ENCODE peak calls at places on chromosomes 11 and 22, in ten cellular contexts. One of them, this sample, is unnamed.

GRCh38 chr11:72939031-72939430 is 124.8 kb downstream of the ATG16L2 start:
- DNase-seq in SK-N-SH: no peak
- DNase-seq in hepatocyte: no peak
- DNase-seq in NT2/D1: no peak
- DNase-seq in AG10803: no peak
- DNase-seq in ovary: no peak
- DNase-seq in adrenal gland: no peak
- DNase-seq in endothelial cell of umbilical vein: peak
- DNase-seq in CD4-positive, CD25-positive, alpha-beta regulatory T cell: no peak
- DNase-seq in fibroblast of lung: no peak
- DNase-seq in this sample: no peak

GRCh38 chr22:28000361-28000760 is 81.3 kb upstream of the PITPNB start:
- DNase-seq in SK-N-SH: no peak
- DNase-seq in hepatocyte: no peak
- DNase-seq in NT2/D1: no peak
- DNase-seq in AG10803: no peak
- DNase-seq in ovary: no peak
- DNase-seq in adrenal gland: no peak
- DNase-seq in endothelial cell of umbilical vein: no peak
- DNase-seq in CD4-positive, CD25-positive, alpha-beta regulatory T cell: no peak
- DNase-seq in fibroblast of lung: no peak
- DNase-seq in this sample: no peak

GRCh38 chr11:17703951-17704350 is 15.4 kb upstream of the MYOD1 start:
- DNase-seq in SK-N-SH: no peak
- DNase-seq in hepatocyte: no peak
- DNase-seq in NT2/D1: no peak
- DNase-seq in AG10803: peak
- DNase-seq in ovary: no peak
- DNase-seq in adrenal gland: no peak
- DNase-seq in endothelial cell of umbilical vein: peak
- DNase-seq in CD4-positive, CD25-positive, alpha-beta regulatory T cell: peak
- DNase-seq in fibroblast of lung: no peak
- DNase-seq in this sample: no peak

GRCh38 chr22:32206774-32207758 is 2.2 kb upstream of the RFPL2 start:
- DNase-seq in SK-N-SH: peak
- DNase-seq in hepatocyte: peak
- DNase-seq in NT2/D1: no peak
- DNase-seq in AG10803: peak
- DNase-seq in ovary: no peak
- DNase-seq in adrenal gland: no peak
- DNase-seq in endothelial cell of umbilical vein: no peak
- DNase-seq in CD4-positive, CD25-positive, alpha-beta regulatory T cell: peak
- DNase-seq in fibroblast of lung: no peak
- DNase-seq in this sample: no peak

GRCh38 chr11:42234381-42235035 is 775.1 kb upstream of the LRRC4C start:
- DNase-seq in SK-N-SH: no peak
- DNase-seq in hepatocyte: no peak
- DNase-seq in NT2/D1: no peak
- DNase-seq in AG10803: peak
- DNase-seq in ovary: no peak
- DNase-seq in adrenal gland: no peak
- DNase-seq in endothelial cell of umbilical vein: no peak
- DNase-seq in CD4-positive, CD25-positive, alpha-beta regulatory T cell: no peak
- DNase-seq in fibroblast of lung: no peak
- DNase-seq in this sample: no peak

GRCh38 chr11:126581871-126582270 is 226.4 kb downstream of the ST3GAL4 start:
- DNase-seq in SK-N-SH: no peak
- DNase-seq in hepatocyte: no peak
- DNase-seq in NT2/D1: no peak
- DNase-seq in AG10803: no peak
- DNase-seq in ovary: no peak
- DNase-seq in adrenal gland: no peak
- DNase-seq in endothelial cell of umbilical vein: no peak
- DNase-seq in CD4-positive, CD25-positive, alpha-beta regulatory T cell: no peak
- DNase-seq in fibroblast of lung: no peak
- DNase-seq in this sample: no peak

GRCh38 chr22:19955241-19956128 is 13.9 kb upstream of the TXNRD2 start:
- DNase-seq in SK-N-SH: peak
- DNase-seq in hepatocyte: no peak
- DNase-seq in NT2/D1: no peak
- DNase-seq in AG10803: no peak
- DNase-seq in ovary: no peak
- DNase-seq in adrenal gland: peak
- DNase-seq in endothelial cell of umbilical vein: no peak
- DNase-seq in CD4-positive, CD25-positive, alpha-beta regulatory T cell: peak
- DNase-seq in fibroblast of lung: no peak
- DNase-seq in this sample: no peak

GRCh38 chr11:290621-291231 is 1.8 kb downstream of the PGGHG start:
- DNase-seq in SK-N-SH: no peak
- DNase-seq in hepatocyte: no peak
- DNase-seq in NT2/D1: no peak
- DNase-seq in AG10803: no peak
- DNase-seq in ovary: no peak
- DNase-seq in adrenal gland: no peak
- DNase-seq in endothelial cell of umbilical vein: no peak
- DNase-seq in CD4-positive, CD25-positive, alpha-beta regulatory T cell: no peak
- DNase-seq in fibroblast of lung: no peak
- DNase-seq in this sample: no peak

GRCh38 chr11:22669368-22669767 is 3.0 kb downstream of the GAS2 start:
- DNase-seq in SK-N-SH: no peak
- DNase-seq in hepatocyte: no peak
- DNase-seq in NT2/D1: no peak
- DNase-seq in AG10803: no peak
- DNase-seq in ovary: no peak
- DNase-seq in adrenal gland: no peak
- DNase-seq in endothelial cell of umbilical vein: no peak
- DNase-seq in CD4-positive, CD25-positive, alpha-beta regulatory T cell: no peak
- DNase-seq in fibroblast of lung: no peak
- DNase-seq in this sample: no peak

GRCh38 chr11:22670803-22671202 is 4.4 kb downstream of the GAS2 start:
- DNase-seq in SK-N-SH: no peak
- DNase-seq in hepatocyte: peak
- DNase-seq in NT2/D1: no peak
- DNase-seq in AG10803: no peak
- DNase-seq in ovary: no peak
- DNase-seq in adrenal gland: no peak
- DNase-seq in endothelial cell of umbilical vein: peak
- DNase-seq in CD4-positive, CD25-positive, alpha-beta regulatory T cell: peak
- DNase-seq in fibroblast of lung: peak
- DNase-seq in this sample: no peak

GRCh38 chr11:22666700-22667439 is 459 bp downstream of the GAS2 start:
- DNase-seq in SK-N-SH: peak
- DNase-seq in hepatocyte: peak
- DNase-seq in NT2/D1: no peak
- DNase-seq in AG10803: no peak
- DNase-seq in ovary: peak
- DNase-seq in adrenal gland: peak
- DNase-seq in endothelial cell of umbilical vein: peak
- DNase-seq in CD4-positive, CD25-positive, alpha-beta regulatory T cell: peak
- DNase-seq in fibroblast of lung: peak
- DNase-seq in this sample: no peak

GRCh38 chr11:22668005-22668796 is 1.8 kb downstream of the GAS2 start:
- DNase-seq in SK-N-SH: no peak
- DNase-seq in hepatocyte: no peak
- DNase-seq in NT2/D1: no peak
- DNase-seq in AG10803: no peak
- DNase-seq in ovary: no peak
- DNase-seq in adrenal gland: no peak
- DNase-seq in endothelial cell of umbilical vein: no peak
- DNase-seq in CD4-positive, CD25-positive, alpha-beta regulatory T cell: no peak
- DNase-seq in fibroblast of lung: no peak
- DNase-seq in this sample: no peak

DNA sequence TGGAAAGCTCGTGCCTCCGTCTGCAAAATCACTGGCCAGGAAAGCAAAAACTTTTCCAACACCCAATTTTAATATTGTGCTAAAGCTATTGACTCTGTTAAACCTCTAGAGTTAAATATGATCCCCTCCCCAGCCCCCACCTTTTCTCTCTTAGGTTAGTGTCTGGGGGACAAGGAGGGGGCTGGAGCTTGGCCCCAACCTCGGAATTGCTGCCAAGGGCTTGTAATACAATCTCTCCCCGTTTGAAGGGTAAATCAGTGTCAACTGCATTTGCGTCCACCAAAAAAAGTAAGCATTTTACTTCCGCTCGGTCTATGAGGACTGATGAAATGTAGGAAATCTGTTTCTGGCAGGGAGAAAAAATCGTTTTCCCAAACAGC is at the start of gene GAS2:
- DNase-seq in SK-N-SH: no peak
- DNase-seq in hepatocyte: no peak
- DNase-seq in NT2/D1: no peak
- DNase-seq in AG10803: no peak
- DNase-seq in ovary: no peak
- DNase-seq in adrenal gland: no peak
- DNase-seq in endothelial cell of umbilical vein: no peak
- DNase-seq in CD4-positive, CD25-positive, alpha-beta regulatory T cell: no peak
- DNase-seq in fibroblast of lung: peak
- DNase-seq in this sample: no peak
- H3K4me3 ChIP-seq in SK-N-SH: peak
- H3K4me3 ChIP-seq in hepatocyte: peak
- H3K4me3 ChIP-seq in NT2/D1: peak
- H3K4me3 ChIP-seq in AG10803: peak
- H3K4me3 ChIP-seq in ovary: peak
- H3K4me3 ChIP-seq in adrenal gland: peak
- H3K4me3 ChIP-seq in endothelial cell of umbilical vein: no peak
- H3K4me3 ChIP-seq in CD4-positive, CD25-positive, alpha-beta regulatory T cell: no peak
- H3K4me3 ChIP-seq in fibroblast of lung: peak
- H3K4me3 ChIP-seq in this sample: no peak

GRCh38 chr11:37394236-37394870 is 796.3 kb upstream of the RAG2 start:
- DNase-seq in SK-N-SH: no peak
- DNase-seq in hepatocyte: no peak
- DNase-seq in NT2/D1: no peak
- DNase-seq in AG10803: no peak
- DNase-seq in ovary: no peak
- DNase-seq in adrenal gland: no peak
- DNase-seq in endothelial cell of umbilical vein: no peak
- DNase-seq in CD4-positive, CD25-positive, alpha-beta regulatory T cell: no peak
- DNase-seq in fibroblast of lung: peak
- DNase-seq in this sample: no peak
- H3K4me3 ChIP-seq in SK-N-SH: no peak
- H3K4me3 ChIP-seq in hepatocyte: no peak
- H3K4me3 ChIP-seq in NT2/D1: no peak
- H3K4me3 ChIP-seq in AG10803: no peak
- H3K4me3 ChIP-seq in ovary: no peak
- H3K4me3 ChIP-seq in adrenal gland: no peak
- H3K4me3 ChIP-seq in endothelial cell of umbilical vein: no peak
- H3K4me3 ChIP-seq in CD4-positive, CD25-positive, alpha-beta regulatory T cell: no peak
- H3K4me3 ChIP-seq in fibroblast of lung: no peak
- H3K4me3 ChIP-seq in this sample: no peak

DNA sequence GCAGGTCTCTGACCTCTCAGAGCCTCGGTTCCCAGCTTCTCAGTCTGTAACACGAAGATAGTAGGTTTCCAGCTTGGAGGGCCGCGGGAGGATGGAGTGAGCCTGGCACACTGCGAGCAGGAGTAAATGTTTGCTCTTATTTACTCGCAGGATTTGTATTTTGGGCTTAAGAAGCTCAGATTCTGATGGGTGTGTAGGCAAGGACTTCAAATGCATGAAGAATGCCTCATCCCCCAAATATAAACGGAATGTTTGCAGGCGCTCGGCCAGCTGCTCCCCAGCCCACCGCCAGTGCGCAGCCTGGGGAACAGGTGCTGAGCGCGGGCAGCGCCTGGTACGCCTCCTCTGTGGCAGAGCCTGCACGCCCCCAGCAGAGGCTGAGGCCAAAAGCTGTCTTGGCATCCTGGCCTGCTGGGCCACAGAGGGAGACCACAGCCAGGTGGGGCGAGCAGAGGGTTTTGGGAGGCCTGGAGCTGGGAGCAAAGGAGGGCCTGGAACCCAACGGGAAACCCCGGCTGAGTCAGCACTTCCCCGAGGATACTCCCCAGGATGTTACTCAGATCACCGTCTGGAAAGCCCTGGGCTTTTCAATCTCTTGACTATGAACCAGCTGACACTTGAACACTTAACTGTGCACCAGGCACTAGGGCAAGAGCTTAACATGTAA is 9.4 kb downstream of the EHD1 start:
- DNase-seq in SK-N-SH: no peak
- DNase-seq in hepatocyte: no peak
- DNase-seq in NT2/D1: no peak
- DNase-seq in AG10803: peak
- DNase-seq in ovary: peak
- DNase-seq in adrenal gland: no peak
- DNase-seq in endothelial cell of umbilical vein: peak
- DNase-seq in CD4-positive, CD25-positive, alpha-beta regulatory T cell: no peak
- DNase-seq in fibroblast of lung: peak
- DNase-seq in this sample: peak
- H3K4me3 ChIP-seq in SK-N-SH: peak
- H3K4me3 ChIP-seq in hepatocyte: no peak
- H3K4me3 ChIP-seq in NT2/D1: no peak
- H3K4me3 ChIP-seq in AG10803: peak
- H3K4me3 ChIP-seq in ovary: no peak
- H3K4me3 ChIP-seq in adrenal gland: no peak
- H3K4me3 ChIP-seq in endothelial cell of umbilical vein: no peak
- H3K4me3 ChIP-seq in CD4-positive, CD25-positive, alpha-beta regulatory T cell: peak
- H3K4me3 ChIP-seq in fibroblast of lung: no peak
- H3K4me3 ChIP-seq in this sample: peak

GRCh38 chr22:37481347-37481907 is 4.8 kb downstream of the MFNG start:
- DNase-seq in SK-N-SH: no peak
- DNase-seq in hepatocyte: no peak
- DNase-seq in NT2/D1: no peak
- DNase-seq in AG10803: no peak
- DNase-seq in ovary: no peak
- DNase-seq in adrenal gland: no peak
- DNase-seq in endothelial cell of umbilical vein: no peak
- DNase-seq in CD4-positive, CD25-positive, alpha-beta regulatory T cell: no peak
- DNase-seq in fibroblast of lung: no peak
- DNase-seq in this sample: no peak

GRCh38 chr22:37483594-37484114 is 2.5 kb downstream of the MFNG start:
- DNase-seq in SK-N-SH: no peak
- DNase-seq in hepatocyte: no peak
- DNase-seq in NT2/D1: no peak
- DNase-seq in AG10803: peak
- DNase-seq in ovary: no peak
- DNase-seq in adrenal gland: no peak
- DNase-seq in endothelial cell of umbilical vein: peak
- DNase-seq in CD4-positive, CD25-positive, alpha-beta regulatory T cell: no peak
- DNase-seq in fibroblast of lung: no peak
- DNase-seq in this sample: no peak

GRCh38 chr22:37483050-37483449 is 3.1 kb downstream of the MFNG start:
- DNase-seq in SK-N-SH: no peak
- DNase-seq in hepatocyte: no peak
- DNase-seq in NT2/D1: no peak
- DNase-seq in AG10803: no peak
- DNase-seq in ovary: no peak
- DNase-seq in adrenal gland: no peak
- DNase-seq in endothelial cell of umbilical vein: no peak
- DNase-seq in CD4-positive, CD25-positive, alpha-beta regulatory T cell: no peak
- DNase-seq in fibroblast of lung: no peak
- DNase-seq in this sample: no peak

GRCh38 chr22:37480387-37481346 is 5.5 kb downstream of the MFNG start:
- DNase-seq in SK-N-SH: no peak
- DNase-seq in hepatocyte: no peak
- DNase-seq in NT2/D1: no peak
- DNase-seq in AG10803: no peak
- DNase-seq in ovary: no peak
- DNase-seq in adrenal gland: no peak
- DNase-seq in endothelial cell of umbilical vein: no peak
- DNase-seq in CD4-positive, CD25-positive, alpha-beta regulatory T cell: no peak
- DNase-seq in fibroblast of lung: no peak
- DNase-seq in this sample: peak

DNA sequence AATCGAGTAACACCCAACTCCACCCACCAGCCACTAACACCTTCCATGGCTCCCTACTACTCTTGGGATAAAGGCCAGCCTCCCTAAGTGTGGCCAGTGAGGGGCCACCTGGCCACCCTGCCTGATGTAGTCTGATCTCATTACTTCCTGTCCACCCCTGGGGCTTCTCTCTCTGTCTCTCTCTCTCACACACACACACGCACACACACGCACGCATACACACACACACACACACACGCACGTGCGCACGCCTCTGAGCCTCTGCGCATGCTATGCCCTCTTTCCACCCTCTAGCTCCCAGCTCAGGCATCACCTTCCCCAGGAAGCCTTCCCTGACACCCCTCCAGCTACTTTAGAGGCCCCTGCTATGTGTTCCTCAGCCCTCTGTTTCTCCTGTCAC is 3.9 kb downstream of the MFNG start:
- DNase-seq in SK-N-SH: no peak
- DNase-seq in hepatocyte: no peak
- DNase-seq in NT2/D1: no peak
- DNase-seq in AG10803: no peak
- DNase-seq in ovary: no peak
- DNase-seq in adrenal gland: no peak
- DNase-seq in endothelial cell of umbilical vein: no peak
- DNase-seq in CD4-positive, CD25-positive, alpha-beta regulatory T cell: no peak
- DNase-seq in fibroblast of lung: no peak
- DNase-seq in this sample: no peak
- H3K4me3 ChIP-seq in SK-N-SH: no peak
- H3K4me3 ChIP-seq in hepatocyte: no peak
- H3K4me3 ChIP-seq in NT2/D1: no peak
- H3K4me3 ChIP-seq in AG10803: no peak
- H3K4me3 ChIP-seq in ovary: no peak
- H3K4me3 ChIP-seq in adrenal gland: no peak
- H3K4me3 ChIP-seq in endothelial cell of umbilical vein: no peak
- H3K4me3 ChIP-seq in CD4-positive, CD25-positive, alpha-beta regulatory T cell: no peak
- H3K4me3 ChIP-seq in fibroblast of lung: no peak
- H3K4me3 ChIP-seq in this sample: no peak

This sample was measured in CD4-positive, alpha-beta memory T cell.